ENCODE peak calls at places on chromosomes 4 and X, in eight cellular contexts. One of them, this sample, is unnamed.

GRCh38 chrX:132022115-132022862 is 813 bp upstream of the STK26 start:
- DNase-seq in DMS153: no peak
- DNase-seq in astrocyte of the spinal cord: peak
- DNase-seq in naive B cell: peak
- DNase-seq in foreskin fibroblast: no peak
- DNase-seq in IMR-90: no peak
- DNase-seq in H9: no peak
- DNase-seq in left cardiac atrium: no peak
- DNase-seq in this sample: peak

GRCh38 chr4:52244103-52244772 is 193.1 kb downstream of the SPATA18 start:
- DNase-seq in astrocyte of the spinal cord: no peak
- DNase-seq in H9: no peak
- DNase-seq in foreskin fibroblast: no peak
- DNase-seq in IMR-90: no peak
- DNase-seq in left cardiac atrium: no peak
- DNase-seq in DMS153: no peak
- DNase-seq in naive B cell: no peak
- DNase-seq in this sample: no peak

GRCh38 chr4:126479709-126480108 is 1153.0 kb upstream of the INTU start:
- DNase-seq in left cardiac atrium: no peak
- DNase-seq in IMR-90: no peak
- DNase-seq in H9: peak
- DNase-seq in naive B cell: no peak
- DNase-seq in DMS153: no peak
- DNase-seq in foreskin fibroblast: no peak
- DNase-seq in astrocyte of the spinal cord: no peak
- DNase-seq in this sample: no peak

GRCh38 chr4:16117164-16117563 is 33.3 kb upstream of the PROM1 start:
- DNase-seq in H9: peak
- DNase-seq in left cardiac atrium: no peak
- DNase-seq in IMR-90: no peak
- DNase-seq in DMS153: peak
- DNase-seq in naive B cell: no peak
- DNase-seq in astrocyte of the spinal cord: no peak
- DNase-seq in foreskin fibroblast: no peak
- DNase-seq in this sample: no peak

GRCh38 chrX:39418936-39419659 is 617.8 kb downstream of the MID1IP1 start:
- DNase-seq in IMR-90: no peak
- DNase-seq in left cardiac atrium: peak
- DNase-seq in H9: no peak
- DNase-seq in naive B cell: no peak
- DNase-seq in astrocyte of the spinal cord: no peak
- DNase-seq in DMS153: no peak
- DNase-seq in foreskin fibroblast: no peak
- DNase-seq in this sample: no peak

GRCh38 chr4:67635331-67635730 is 65.6 kb downstream of the UBA6 start:
- DNase-seq in DMS153: no peak
- DNase-seq in H9: no peak
- DNase-seq in astrocyte of the spinal cord: no peak
- DNase-seq in left cardiac atrium: no peak
- DNase-seq in IMR-90: no peak
- DNase-seq in naive B cell: no peak
- DNase-seq in foreskin fibroblast: no peak
- DNase-seq in this sample: no peak

GRCh38 chr4:83438719-83439118 is 16.9 kb downstream of the HELQ start:
- DNase-seq in foreskin fibroblast: no peak
- DNase-seq in DMS153: no peak
- DNase-seq in IMR-90: no peak
- DNase-seq in naive B cell: no peak
- DNase-seq in H9: no peak
- DNase-seq in left cardiac atrium: no peak
- DNase-seq in astrocyte of the spinal cord: no peak
- DNase-seq in this sample: no peak

GRCh38 chr4:85445058-85445639 is 29.8 kb upstream of the ARHGAP24 start:
- DNase-seq in left cardiac atrium: no peak
- DNase-seq in foreskin fibroblast: no peak
- DNase-seq in naive B cell: no peak
- DNase-seq in H9: no peak
- DNase-seq in DMS153: no peak
- DNase-seq in astrocyte of the spinal cord: peak
- DNase-seq in IMR-90: no peak
- DNase-seq in this sample: no peak

GRCh38 chrX:74119016-74119910 is 184.7 kb upstream of the ZCCHC13 start:
- DNase-seq in astrocyte of the spinal cord: peak
- DNase-seq in naive B cell: no peak
- DNase-seq in H9: no peak
- DNase-seq in left cardiac atrium: no peak
- DNase-seq in IMR-90: peak
- DNase-seq in DMS153: no peak
- DNase-seq in foreskin fibroblast: peak
- DNase-seq in this sample: peak

GRCh38 chr4:15234585-15235126 is 193.2 kb upstream of the C1QTNF7 start:
- DNase-seq in foreskin fibroblast: peak
- DNase-seq in IMR-90: peak
- DNase-seq in astrocyte of the spinal cord: peak
- DNase-seq in naive B cell: no peak
- DNase-seq in DMS153: peak
- DNase-seq in left cardiac atrium: no peak
- DNase-seq in H9: no peak
- DNase-seq in this sample: no peak

GRCh38 chrX:30714138-30714537 is 60.9 kb downstream of the GK start:
- DNase-seq in DMS153: no peak
- DNase-seq in IMR-90: no peak
- DNase-seq in astrocyte of the spinal cord: no peak
- DNase-seq in naive B cell: no peak
- DNase-seq in left cardiac atrium: no peak
- DNase-seq in H9: no peak
- DNase-seq in foreskin fibroblast: no peak
- DNase-seq in this sample: no peak

GRCh38 chrX:39830414-39830813 is 267.3 kb downstream of the BCOR start:
- DNase-seq in foreskin fibroblast: no peak
- DNase-seq in naive B cell: no peak
- DNase-seq in left cardiac atrium: no peak
- DNase-seq in DMS153: no peak
- DNase-seq in astrocyte of the spinal cord: no peak
- DNase-seq in IMR-90: no peak
- DNase-seq in H9: no peak
- DNase-seq in this sample: no peak

GRCh38 chr4:99221980-99222379 is 2.9 kb upstream of the ADH6 start:
- DNase-seq in left cardiac atrium: no peak
- DNase-seq in H9: no peak
- DNase-seq in naive B cell: no peak
- DNase-seq in foreskin fibroblast: no peak
- DNase-seq in astrocyte of the spinal cord: no peak
- DNase-seq in DMS153: no peak
- DNase-seq in IMR-90: peak
- DNase-seq in this sample: no peak

GRCh38 chr4:172042714-172043114 is 229.5 kb downstream of the GALNTL6 start:
- DNase-seq in IMR-90: no peak
- DNase-seq in DMS153: peak
- DNase-seq in H9: no peak
- DNase-seq in astrocyte of the spinal cord: no peak
- DNase-seq in foreskin fibroblast: no peak
- DNase-seq in naive B cell: no peak
- DNase-seq in left cardiac atrium: no peak
- DNase-seq in this sample: no peak

GRCh38 chrX:154477891-154478477 is 1.1 kb downstream of the LAGE3 start:
- DNase-seq in foreskin fibroblast: no peak
- DNase-seq in DMS153: no peak
- DNase-seq in astrocyte of the spinal cord: no peak
- DNase-seq in naive B cell: no peak
- DNase-seq in left cardiac atrium: no peak
- DNase-seq in IMR-90: no peak
- DNase-seq in H9: peak
- DNase-seq in this sample: no peak

GRCh38 chrX:64093761-64094160 is 111.7 kb downstream of the AMER1 start:
- DNase-seq in IMR-90: peak
- DNase-seq in H9: no peak
- DNase-seq in left cardiac atrium: no peak
- DNase-seq in astrocyte of the spinal cord: no peak
- DNase-seq in naive B cell: no peak
- DNase-seq in foreskin fibroblast: no peak
- DNase-seq in DMS153: no peak
- DNase-seq in this sample: no peak

GRCh38 chrX:104697264-104697663 is 131.3 kb downstream of the IL1RAPL2 start:
- DNase-seq in H9: no peak
- DNase-seq in foreskin fibroblast: no peak
- DNase-seq in IMR-90: no peak
- DNase-seq in DMS153: no peak
- DNase-seq in naive B cell: peak
- DNase-seq in left cardiac atrium: no peak
- DNase-seq in astrocyte of the spinal cord: no peak
- DNase-seq in this sample: no peak

GRCh38 chr4:183503497-183504063 is 1.3 kb upstream of the ING2 start:
- DNase-seq in foreskin fibroblast: no peak
- DNase-seq in H9: no peak
- DNase-seq in astrocyte of the spinal cord: no peak
- DNase-seq in left cardiac atrium: no peak
- DNase-seq in naive B cell: no peak
- DNase-seq in IMR-90: no peak
- DNase-seq in DMS153: no peak
- DNase-seq in this sample: no peak

GRCh38 chr4:124437853-124438495 is 274.6 kb downstream of the ANKRD50 start:
- DNase-seq in IMR-90: no peak
- DNase-seq in astrocyte of the spinal cord: no peak
- DNase-seq in left cardiac atrium: no peak
- DNase-seq in naive B cell: no peak
- DNase-seq in H9: no peak
- DNase-seq in foreskin fibroblast: no peak
- DNase-seq in DMS153: no peak
- DNase-seq in this sample: no peak

GRCh38 chrX:70476934-70477733 is 32.5 kb downstream of the DLG3 start:
- DNase-seq in astrocyte of the spinal cord: peak
- DNase-seq in naive B cell: no peak
- DNase-seq in left cardiac atrium: peak
- DNase-seq in DMS153: peak
- DNase-seq in H9: peak
- DNase-seq in IMR-90: peak
- DNase-seq in foreskin fibroblast: peak
- DNase-seq in this sample: no peak

GRCh38 chr4:142452132-142452855 is 393.8 kb downstream of the INPP4B start:
- DNase-seq in H9: no peak
- DNase-seq in naive B cell: no peak
- DNase-seq in left cardiac atrium: no peak
- DNase-seq in IMR-90: peak
- DNase-seq in foreskin fibroblast: peak
- DNase-seq in DMS153: no peak
- DNase-seq in astrocyte of the spinal cord: no peak
- DNase-seq in this sample: no peak

GRCh38 chrX:40176979-40177430 is 79.2 kb upstream of the BCOR start:
- DNase-seq in left cardiac atrium: peak
- DNase-seq in IMR-90: no peak
- DNase-seq in naive B cell: peak
- DNase-seq in H9: peak
- DNase-seq in astrocyte of the spinal cord: no peak
- DNase-seq in DMS153: no peak
- DNase-seq in foreskin fibroblast: no peak
- DNase-seq in this sample: no peak